ENCODE peak calls at places on chromosome X, in four cellular contexts. S, D, O and N are unnamed samples.

GRCh38 chrX:110304884-110305283 is 13.0 kb downstream of the AMMECR1 start:
- DNase-seq in S (no peak), D (no peak), O (no peak), N (no peak)

GRCh38 chrX:53481816-53482485 is 47.8 kb upstream of the HSD17B10 start:
- DNase-seq in S (peak), D (no peak), O (peak), N (peak)

GRCh38 chrX:96438803-96439202 is 245.8 kb upstream of the DIAPH2 start:
- DNase-seq in S (no peak), D (no peak), O (no peak), N (no peak)

GRCh38 chrX:33415454-33415853 is 204.1 kb upstream of the DMD start:
- DNase-seq in S (no peak), D (no peak), O (no peak), N (no peak)

GRCh38 chrX:24682739-24683432 is 10.8 kb upstream of the POLA1 start:
- DNase-seq in S (no peak), D (no peak), O (no peak), N (no peak)

GRCh38 chrX:16240231-16240905 is 73.1 kb downstream of the MAGEB17 start:
- DNase-seq in S (peak), D (no peak), O (no peak), N (no peak)

GRCh38 chrX:150513564-150513963 is 54.9 kb upstream of the MTM1 start:
- DNase-seq in S (no peak), D (no peak), O (no peak), N (no peak)

GRCh38 chrX:16187024-16187698 is 19.9 kb downstream of the MAGEB17 start:
- DNase-seq in S (peak), D (no peak), O (no peak), N (no peak)

GRCh38 chrX:139642241-139642927 is 65.6 kb downstream of the MCF2 start:
- DNase-seq in S (no peak), D (no peak), O (no peak), N (no peak)

GRCh38 chrX:2928127-2928582 is 984 bp downstream of the ARSD start:
- DNase-seq in S (no peak), D (no peak), O (peak), N (no peak)

GRCh38 chrX:15136795-15137194 is 133.1 kb downstream of the ASB9 start:
- DNase-seq in S (no peak), D (no peak), O (no peak), N (no peak)

GRCh38 chrX:15146515-15146914 is 123.4 kb downstream of the ASB9 start:
- DNase-seq in S (peak), D (no peak), O (no peak), N (peak)

GRCh38 chrX:15143050-15143824 is 126.6 kb downstream of the ASB9 start:
- DNase-seq in S (peak), D (no peak), O (peak), N (peak)

GRCh38 chrX:15143825-15144121 is 126.1 kb downstream of the ASB9 start:
- DNase-seq in S (no peak), D (no peak), O (no peak), N (no peak)

GRCh38 chrX:15142084-15142715 is 127.7 kb downstream of the ASB9 start:
- DNase-seq in S (no peak), D (no peak), O (peak), N (no peak)
- TF ChIP-seq KDM1A in S (no peak), D (no peak), O (no peak), N (no peak)

GRCh38 chrX:135086197-135086854 is 34.0 kb downstream of the ETDB start:
- DNase-seq in S (peak), D (peak), O (peak), N (peak)
- TF ChIP-seq ESRRA in S (no peak), D (no peak), O (no peak), N (no peak)

GRCh38 chrX:35442421-35442820 is 355.7 kb upstream of the MAGEB16 start:
- DNase-seq in S (no peak), D (no peak), O (no peak), N (no peak)

GRCh38 chrX:35439692-35440091 is 358.4 kb upstream of the MAGEB16 start:
- DNase-seq in S (peak), D (no peak), O (no peak), N (no peak)

DNA sequence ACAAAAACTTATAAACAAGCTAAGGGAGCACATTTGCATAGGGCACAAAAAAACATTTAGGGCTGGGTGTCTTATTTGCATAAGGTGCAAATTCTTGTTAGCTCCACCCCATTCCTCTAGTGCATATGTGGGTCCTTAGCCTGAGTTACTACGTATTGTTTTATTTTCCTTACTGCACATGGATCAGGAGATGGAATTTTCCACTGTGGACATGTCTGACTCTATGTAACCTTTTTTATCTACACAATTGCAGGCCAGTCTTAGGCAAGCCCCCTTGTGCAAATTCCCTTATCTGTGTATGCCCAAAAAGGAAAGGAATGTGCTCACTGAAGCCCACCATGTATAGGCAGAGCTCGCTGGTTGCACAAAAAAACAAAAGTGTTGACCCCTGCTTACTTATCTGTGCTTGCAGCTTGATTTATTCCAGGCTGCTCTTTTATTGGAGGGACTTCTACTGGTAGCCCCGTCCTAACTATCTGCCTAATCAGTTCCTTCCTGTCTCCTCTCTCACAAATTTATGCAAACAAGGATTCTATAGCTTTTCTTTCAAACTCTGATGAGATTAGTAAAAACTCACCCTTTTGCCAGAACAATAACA is 359.0 kb upstream of the MAGEB16 start:
- DNase-seq in S (no peak), D (no peak), O (no peak), N (no peak)
- TF ChIP-seq KDM1A in S (no peak), D (no peak), O (no peak), N (no peak)

DNA sequence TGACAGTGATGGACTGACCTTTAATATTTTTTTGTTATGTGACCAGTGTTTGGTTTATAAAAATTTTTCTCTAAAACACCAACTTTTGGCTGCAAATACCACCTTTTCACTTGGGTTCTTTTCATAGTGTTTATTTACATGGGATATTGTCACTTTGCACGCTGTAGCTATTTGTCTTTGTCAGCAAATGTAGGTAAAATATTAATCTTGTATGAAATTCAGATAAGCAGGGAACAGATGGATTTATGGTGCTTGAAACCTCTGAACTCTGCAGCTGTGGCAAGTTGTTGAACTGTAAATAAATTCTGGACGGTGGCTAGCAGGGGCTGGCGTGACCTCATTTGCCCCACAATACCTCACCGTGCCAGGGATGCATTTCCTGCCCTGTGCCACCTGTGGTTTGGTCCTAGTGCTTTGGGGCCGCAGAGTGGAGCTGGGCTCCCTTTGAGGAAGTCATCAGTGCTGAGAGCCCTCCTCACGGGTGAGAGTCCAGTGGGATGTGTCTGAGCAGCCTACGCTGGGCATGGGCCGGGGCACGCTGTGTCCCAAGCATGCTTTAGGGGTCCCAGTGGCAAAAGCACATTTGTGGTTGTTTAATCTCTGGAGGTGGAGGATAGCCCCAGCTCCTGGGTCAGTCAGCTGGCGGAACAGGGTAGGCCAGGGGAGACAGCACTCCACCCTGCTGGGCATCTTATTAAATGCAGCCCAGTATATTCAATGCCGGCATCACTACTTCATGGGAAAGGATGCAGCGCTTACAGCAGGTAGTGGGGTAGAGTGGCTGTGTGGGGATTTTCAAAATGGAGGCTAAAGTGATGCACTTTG is 108.6 kb downstream of the TBL1X start:
- DNase-seq in S (no peak), D (no peak), O (no peak), N (no peak)
- TF ChIP-seq ESRRA in S (no peak), D (no peak), O (no peak), N (no peak)

GRCh38 chrX:108123591-108124366 is 32.2 kb downstream of the ATG4A start:
- DNase-seq in S (no peak), D (no peak), O (no peak), N (no peak)

GRCh38 chrX:108117988-108118387 is 26.4 kb downstream of the ATG4A start:
- DNase-seq in S (no peak), D (no peak), O (no peak), N (no peak)

GRCh38 chrX:108121291-108121690 is 29.7 kb downstream of the ATG4A start:
- DNase-seq in S (no peak), D (no peak), O (no peak), N (no peak)

GRCh38 chrX:108126661-108127060 is 35.1 kb downstream of the ATG4A start:
- DNase-seq in S (no peak), D (no peak), O (no peak), N (no peak)

DNA sequence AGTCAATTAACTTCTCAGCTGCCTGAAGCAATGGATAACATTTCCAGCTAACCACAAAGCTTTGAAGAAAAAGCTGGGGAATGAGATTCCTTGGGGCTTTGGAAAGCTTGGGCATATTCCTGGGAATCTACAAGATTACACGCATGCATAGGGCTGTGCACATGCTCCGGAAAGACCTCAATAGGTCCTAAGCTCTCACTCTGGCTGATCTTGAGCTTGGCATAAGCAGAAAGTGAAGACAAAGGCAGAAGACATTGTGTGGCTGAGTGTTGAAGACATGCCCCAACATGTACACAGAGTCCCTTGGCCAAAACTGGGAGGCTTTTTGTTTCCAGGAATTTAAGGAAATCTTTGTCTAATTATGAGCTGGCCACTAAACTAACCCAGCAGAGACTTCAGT is 31.2 kb downstream of the ATG4A start:
- DNase-seq in S (no peak), D (no peak), O (no peak), N (no peak)
- TF ChIP-seq KDM1A in S (no peak), D (no peak), O (no peak), N (no peak)

GRCh38 chrX:48523682-48524081 is 2.1 kb downstream of the EBP start:
- DNase-seq in S (no peak), D (no peak), O (no peak), N (no peak)

GRCh38 chrX:48521353-48522243 is at the start of gene EBP:
- DNase-seq in S (peak), D (peak), O (peak), N (peak)

GRCh38 chrX:48522291-48522690 is 683 bp downstream of the EBP start:
- DNase-seq in S (no peak), D (no peak), O (peak), N (no peak)

GRCh38 chrX:48520976-48521352 is 644 bp upstream of the EBP start:
- DNase-seq in S (no peak), D (no peak), O (no peak), N (peak)

DNA sequence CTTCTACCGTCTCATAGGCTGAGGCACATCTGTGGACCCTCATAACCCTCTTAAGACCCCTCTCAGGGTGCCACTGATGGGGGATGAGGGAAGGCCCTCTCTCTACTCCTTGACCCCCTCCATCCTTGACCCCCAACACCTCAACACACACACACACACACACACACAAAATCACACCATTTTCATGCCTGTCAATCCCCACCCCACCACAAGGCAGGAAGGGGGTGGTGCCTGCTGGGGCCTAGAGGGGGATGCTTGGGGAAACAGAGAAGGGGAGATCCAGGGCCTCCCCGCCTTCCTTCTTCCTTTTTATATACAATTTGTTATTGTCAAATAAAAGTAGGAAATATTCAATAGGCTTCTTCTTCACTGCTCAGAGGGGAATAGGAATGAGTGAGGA is 1.2 kb upstream of the EBP start:
- DNase-seq in S (no peak), D (no peak), O (no peak), N (no peak)
- TF ChIP-seq ESRRA in S (no peak), D (no peak), O (no peak), N (no peak)